ENCODE peak calls at places on chromosome 2, in ten cellular contexts. I is AG04449, D is fibroblast of the aortic adventitia, N is adrenal gland, G is WERI-Rb-1, H is breast epithelium, E is esophagus squamous epithelium, P is colonic mucosa, V is body of pancreas, S is HepG2. J is an unnamed sample.

GRCh38 chr2:207066166-207066565 is 99.6 kb downstream of the KLF7 start:
- DNase-seq in I (no peak), D (no peak), N (no peak), G (no peak), H (no peak), E (no peak), P (no peak), V (no peak), S (no peak), J (no peak)

GRCh38 chr2:46364797-46365457 is 67.7 kb downstream of the EPAS1 start:
- DNase-seq in I (peak), D (peak), N (no peak), G (peak), H (no peak), E (no peak), P (peak), V (peak), S (peak), J (peak)

GRCh38 chr2:150619607-150620330 is 132.3 kb upstream of the RND3 start:
- DNase-seq in I (no peak), D (peak), N (peak), G (no peak), H (no peak), E (no peak), P (no peak), V (no peak), S (no peak), J (peak)

GRCh38 chr2:176018708-176019107 is 16.6 kb upstream of the LNPK start:
- DNase-seq in I (no peak), D (no peak), N (no peak), G (no peak), H (no peak), E (no peak), P (no peak), V (no peak), S (no peak), J (no peak)

GRCh38 chr2:37321029-37321682 is 3.5 kb downstream of the PRKD3 start:
- DNase-seq in I (no peak), D (no peak), N (no peak), G (no peak), H (no peak), E (no peak), P (no peak), V (no peak), S (no peak), J (no peak)

GRCh38 chr2:207083361-207084080 is 82.2 kb downstream of the KLF7 start:
- DNase-seq in I (no peak), D (peak), N (no peak), G (no peak), H (no peak), E (no peak), P (no peak), V (no peak), S (no peak), J (no peak)

GRCh38 chr2:18432999-18433398 is 127.5 kb downstream of the RDH14 start:
- DNase-seq in I (no peak), D (peak), N (no peak), G (no peak), H (no peak), E (no peak), P (no peak), V (no peak), S (no peak), J (no peak)

GRCh38 chr2:46135936-46136335 is 161.3 kb upstream of the EPAS1 start:
- DNase-seq in I (peak), D (peak), N (peak), G (no peak), H (no peak), E (no peak), P (no peak), V (no peak), S (no peak), J (peak)

GRCh38 chr2:234571620-234572407 is 74.9 kb upstream of the ARL4C start:
- DNase-seq in I (no peak), D (no peak), N (no peak), G (no peak), H (no peak), E (no peak), P (no peak), V (no peak), S (no peak), J (no peak)

GRCh38 chr2:121241466-121241865 is 43.5 kb downstream of the TFCP2L1 start:
- DNase-seq in I (no peak), D (no peak), N (no peak), G (no peak), H (no peak), E (no peak), P (no peak), V (no peak), S (no peak), J (no peak)

GRCh38 chr2:8418721-8419120 is 263.1 kb upstream of the ID2 start:
- DNase-seq in I (peak), D (no peak), N (no peak), G (no peak), H (no peak), E (no peak), P (no peak), V (no peak), S (no peak), J (no peak)

GRCh38 chr2:211436182-211436581 is 879.8 kb downstream of the CPS1 start:
- DNase-seq in I (no peak), D (no peak), N (no peak), G (no peak), H (no peak), E (no peak), P (no peak), V (no peak), S (no peak), J (no peak)

GRCh38 chr2:10412380-10412779 is 35.7 kb downstream of the ODC1 start:
- DNase-seq in I (no peak), D (peak), N (no peak), G (peak), H (no peak), E (no peak), P (peak), V (no peak), S (peak), J (peak)

GRCh38 chr2:157508676-157509075 is 64.8 kb upstream of the CYTIP start:
- DNase-seq in I (no peak), D (no peak), N (no peak), G (no peak), H (no peak), E (no peak), P (no peak), V (no peak), S (no peak), J (no peak)

GRCh38 chr2:128232965-128233789 is 85.5 kb downstream of the HS6ST1 start:
- DNase-seq in I (no peak), D (peak), N (peak), G (peak), H (peak), E (peak), P (peak), V (peak), S (peak), J (peak)

GRCh38 chr2:8424997-8425900 is 256.6 kb upstream of the ID2 start:
- DNase-seq in I (no peak), D (no peak), N (no peak), G (no peak), H (no peak), E (no peak), P (no peak), V (no peak), S (no peak), J (no peak)

DNA sequence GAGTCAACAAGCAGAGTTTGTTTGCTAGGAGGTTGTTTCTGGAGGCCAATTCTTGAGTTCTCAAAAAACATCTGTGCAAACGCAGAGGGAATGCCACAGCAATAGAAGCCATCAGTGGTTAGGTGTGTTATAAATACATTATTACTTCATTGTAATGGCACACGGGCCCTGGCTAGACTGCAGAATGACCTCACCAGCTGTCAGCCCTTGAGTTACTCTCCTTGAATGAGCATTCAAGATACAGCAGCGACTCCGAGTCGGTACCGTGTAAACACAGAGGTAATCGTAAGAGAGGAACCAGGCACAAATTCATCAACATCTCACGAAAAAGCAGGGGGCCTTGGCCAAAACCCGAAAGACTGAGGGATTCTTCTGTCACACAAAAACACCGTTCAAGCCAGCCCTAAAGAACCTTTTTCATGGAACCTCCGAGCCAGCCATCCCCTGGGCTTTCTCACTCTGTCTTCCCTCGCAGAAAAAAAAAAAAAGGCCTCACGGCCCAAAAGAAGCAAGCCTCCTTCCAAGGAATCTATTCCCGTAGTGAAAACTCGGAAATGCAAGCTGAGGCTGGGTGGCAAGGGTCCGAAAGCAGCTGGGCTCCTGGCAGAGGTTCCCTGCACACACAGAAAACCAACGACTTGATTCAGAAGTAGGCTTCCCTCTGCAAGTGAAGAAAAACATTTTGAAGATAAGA is 133.7 kb upstream of the MEIS1 start:
- DNase-seq in I (no peak), D (peak), N (no peak), G (no peak), H (no peak), E (no peak), P (no peak), V (no peak), S (no peak), J (no peak)
- H3K4me3 ChIP-seq in I (no peak), D (no peak), N (no peak), G (no peak), H (peak), E (no peak), P (no peak), V (no peak), S (no peak), J (no peak)

GRCh38 chr2:143397886-143398614 is 268.8 kb downstream of the ARHGAP15 start:
- DNase-seq in I (no peak), D (peak), N (no peak), G (no peak), H (no peak), E (no peak), P (no peak), V (no peak), S (no peak), J (peak)
- H3K4me3 ChIP-seq in I (no peak), D (no peak), N (no peak), G (no peak), H (peak), E (no peak), P (no peak), V (no peak), S (no peak), J (no peak)

GRCh38 chr2:96239745-96240264 is 26.0 kb downstream of the TMEM127 start:
- DNase-seq in I (no peak), D (no peak), N (no peak), G (no peak), H (no peak), E (no peak), P (no peak), V (no peak), S (no peak), J (no peak)

GRCh38 chr2:96240341-96241038 is 25.3 kb downstream of the TMEM127 start:
- DNase-seq in I (no peak), D (no peak), N (no peak), G (no peak), H (no peak), E (no peak), P (no peak), V (no peak), S (no peak), J (no peak)

GRCh38 chr2:96239091-96239490 is 26.7 kb downstream of the TMEM127 start:
- DNase-seq in I (no peak), D (no peak), N (no peak), G (no peak), H (no peak), E (no peak), P (no peak), V (no peak), S (no peak), J (no peak)

GRCh38 chr2:96241901-96242611 is 23.7 kb downstream of the TMEM127 start:
- DNase-seq in I (peak), D (peak), N (peak), G (no peak), H (no peak), E (no peak), P (no peak), V (peak), S (no peak), J (peak)

GRCh38 chr2:96241227-96241626 is 24.6 kb downstream of the TMEM127 start:
- DNase-seq in I (no peak), D (no peak), N (no peak), G (peak), H (no peak), E (no peak), P (no peak), V (no peak), S (no peak), J (no peak)
- H3K4me3 ChIP-seq in I (no peak), D (no peak), N (no peak), G (no peak), H (no peak), E (no peak), P (no peak), V (no peak), S (no peak), J (no peak)

GRCh38 chr2:191881982-191882816 is 35.3 kb upstream of the CAVIN2 start:
- DNase-seq in I (no peak), D (no peak), N (no peak), G (no peak), H (no peak), E (no peak), P (no peak), V (no peak), S (peak), J (no peak)
- H3K4me3 ChIP-seq in I (no peak), D (no peak), N (no peak), G (no peak), H (no peak), E (no peak), P (no peak), V (no peak), S (no peak), J (no peak)

GRCh38 chr2:85886585-85886984 is 2.2 kb downstream of the ST3GAL5 start:
- DNase-seq in I (peak), D (peak), N (peak), G (peak), H (no peak), E (no peak), P (peak), V (peak), S (no peak), J (peak)
- H3K4me3 ChIP-seq in I (peak), D (peak), N (peak), G (no peak), H (peak), E (no peak), P (peak), V (no peak), S (no peak), J (peak)

DNA sequence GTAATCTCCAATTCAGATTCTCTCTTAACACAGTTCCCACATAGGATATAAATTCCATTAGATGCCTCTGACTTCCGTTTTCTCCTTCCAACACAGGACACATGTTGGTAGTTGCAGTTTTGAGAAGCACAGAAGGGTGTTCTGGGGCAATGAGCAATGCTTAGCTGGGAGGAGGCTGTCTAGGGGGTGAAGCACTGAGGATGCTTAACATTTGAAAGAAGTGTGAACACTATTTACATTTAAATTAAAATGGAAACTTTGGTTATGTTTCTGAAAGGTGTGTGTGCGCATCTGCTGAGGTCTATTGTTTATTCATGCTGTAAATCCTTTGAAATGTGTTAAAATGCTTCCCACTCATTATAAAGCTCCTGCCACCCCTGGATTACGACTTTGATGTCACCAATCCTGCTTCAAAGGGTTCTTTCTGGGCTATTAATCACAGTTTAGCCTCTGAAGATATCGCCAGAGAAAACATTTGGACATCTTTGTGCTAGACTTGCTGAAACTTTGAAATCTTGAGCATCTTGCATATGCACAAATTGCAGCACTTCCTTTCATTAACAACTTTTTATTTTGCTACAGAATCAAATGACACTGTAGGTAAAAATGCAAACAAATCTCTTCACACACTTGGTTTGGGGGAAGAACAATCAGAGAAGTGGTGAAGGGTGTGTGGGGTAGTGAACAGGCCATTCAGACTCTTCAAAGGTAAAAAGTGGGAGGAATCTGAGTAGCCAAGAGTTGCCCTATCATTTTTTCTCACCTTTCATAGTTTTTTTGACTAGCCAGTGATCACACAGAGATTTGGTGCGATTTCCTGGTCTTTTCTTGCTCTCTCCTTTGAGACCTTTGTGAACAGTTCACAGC is 258.4 kb downstream of the MYO3B start:
- DNase-seq in I (no peak), D (no peak), N (no peak), G (no peak), H (no peak), E (no peak), P (no peak), V (no peak), S (no peak), J (no peak)
- H3K4me3 ChIP-seq in I (no peak), D (no peak), N (no peak), G (no peak), H (no peak), E (no peak), P (no peak), V (no peak), S (peak), J (no peak)

GRCh38 chr2:112749755-112750559 is 14.5 kb downstream of the CKAP2L start:
- DNase-seq in I (peak), D (peak), N (peak), G (peak), H (no peak), E (no peak), P (peak), V (peak), S (peak), J (peak)
- H3K4me3 ChIP-seq in I (no peak), D (no peak), N (no peak), G (no peak), H (no peak), E (no peak), P (no peak), V (no peak), S (no peak), J (no peak)

DNA sequence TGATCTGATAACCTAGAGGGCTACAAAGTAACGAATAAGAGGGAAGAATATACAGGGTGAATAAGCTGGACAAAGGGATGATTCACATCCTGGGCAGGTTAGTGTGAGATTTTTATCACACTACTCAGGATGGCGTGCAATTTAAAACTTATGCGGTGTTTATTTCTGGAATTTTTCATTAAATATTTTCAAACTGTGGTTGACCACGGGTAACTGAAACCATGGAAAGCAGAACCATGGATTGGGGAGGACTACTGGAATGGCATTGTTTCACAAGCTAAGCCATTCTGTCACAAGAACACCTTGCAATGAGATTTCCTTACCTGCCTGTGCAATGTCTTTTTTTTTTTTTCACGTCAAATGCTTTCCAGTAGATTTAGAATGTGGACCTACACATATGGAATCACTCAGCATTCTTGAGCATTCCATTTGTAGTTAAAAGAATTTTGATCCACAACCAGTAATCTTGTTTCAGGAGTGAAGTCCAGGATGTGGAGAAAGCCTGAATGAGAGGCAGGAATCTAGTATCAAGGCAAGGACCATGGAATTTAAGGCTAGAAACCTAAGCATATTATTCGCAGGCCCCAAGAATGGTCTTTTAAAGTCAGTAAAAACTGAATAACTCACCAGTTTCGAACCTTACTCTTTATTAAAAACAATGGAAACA is 8.0 kb upstream of the CDK15 start:
- DNase-seq in I (peak), D (peak), N (no peak), G (no peak), H (no peak), E (no peak), P (no peak), V (no peak), S (no peak), J (peak)
- H3K4me3 ChIP-seq in I (no peak), D (no peak), N (no peak), G (no peak), H (no peak), E (no peak), P (no peak), V (no peak), S (no peak), J (no peak)